ENCODE peak calls at places on chromosomes 12 and 14, in ten cellular contexts. B is stomach, T is GM12891, P is uterus, V is body of pancreas, C is IMR-90, S is sigmoid colon, Q is GM12892, L is testis, W is suprapubic skin. F is an unnamed sample.

GRCh38 chr14:70810621-70811020 is 1.3 kb upstream of the MAP3K9 start:
- DNase-seq in S (no peak), P (no peak), L (no peak), B (no peak), T (no peak), Q (no peak), W (no peak), V (no peak), C (no peak), F (no peak)

GRCh38 chr12:53476769-53477209 is 22.5 kb downstream of the MAP3K12 start:
- DNase-seq in P (no peak), L (no peak), B (no peak), C (no peak), V (no peak), S (no peak), W (no peak), Q (no peak), T (no peak), F (no peak)

GRCh38 chr12:96425321-96425720 is 25.1 kb upstream of the CDK17 start:
- DNase-seq in B (no peak), C (peak; percentile 97), Q (no peak), W (no peak), V (no peak), L (no peak), T (no peak), S (no peak), P (peak; percentile 66), F (peak; percentile 24)

GRCh38 chr12:80829767-80830166 is 108.0 kb downstream of the LIN7A start:
- DNase-seq in S (no peak), W (no peak), L (no peak), B (no peak), C (peak; percentile 13), T (no peak), Q (no peak), P (no peak), V (no peak), F (no peak)

GRCh38 chr12:75812341-75813018 is 219.1 kb downstream of the PHLDA1 start:
- DNase-seq in T (no peak), C (peak; percentile 88), L (no peak), Q (no peak), S (no peak), V (no peak), W (no peak), B (no peak), P (peak; percentile 20), F (no peak)

GRCh38 chr14:53516261-53516774 is 363.2 kb upstream of the DDHD1 start:
- DNase-seq in W (no peak), L (no peak), Q (no peak), B (no peak), C (peak; percentile 96), V (no peak), S (no peak), P (no peak), T (no peak), F (no peak)

GRCh38 chr12:11324426-11324825 is 14.2 kb upstream of the PRB4 start:
- DNase-seq in T (no peak), L (no peak), B (no peak), P (no peak), Q (no peak), S (no peak), C (no peak), W (no peak), V (no peak), F (no peak)

GRCh38 chr14:23562822-23563472 is 4.6 kb downstream of the AP1G2 start:
- DNase-seq in V (peak; percentile 53), B (peak; percentile 58), C (peak; percentile 40), P (no peak), S (peak; percentile 74), Q (no peak), W (peak; percentile 67), T (no peak), L (peak; percentile 58), F (no peak)

DNA sequence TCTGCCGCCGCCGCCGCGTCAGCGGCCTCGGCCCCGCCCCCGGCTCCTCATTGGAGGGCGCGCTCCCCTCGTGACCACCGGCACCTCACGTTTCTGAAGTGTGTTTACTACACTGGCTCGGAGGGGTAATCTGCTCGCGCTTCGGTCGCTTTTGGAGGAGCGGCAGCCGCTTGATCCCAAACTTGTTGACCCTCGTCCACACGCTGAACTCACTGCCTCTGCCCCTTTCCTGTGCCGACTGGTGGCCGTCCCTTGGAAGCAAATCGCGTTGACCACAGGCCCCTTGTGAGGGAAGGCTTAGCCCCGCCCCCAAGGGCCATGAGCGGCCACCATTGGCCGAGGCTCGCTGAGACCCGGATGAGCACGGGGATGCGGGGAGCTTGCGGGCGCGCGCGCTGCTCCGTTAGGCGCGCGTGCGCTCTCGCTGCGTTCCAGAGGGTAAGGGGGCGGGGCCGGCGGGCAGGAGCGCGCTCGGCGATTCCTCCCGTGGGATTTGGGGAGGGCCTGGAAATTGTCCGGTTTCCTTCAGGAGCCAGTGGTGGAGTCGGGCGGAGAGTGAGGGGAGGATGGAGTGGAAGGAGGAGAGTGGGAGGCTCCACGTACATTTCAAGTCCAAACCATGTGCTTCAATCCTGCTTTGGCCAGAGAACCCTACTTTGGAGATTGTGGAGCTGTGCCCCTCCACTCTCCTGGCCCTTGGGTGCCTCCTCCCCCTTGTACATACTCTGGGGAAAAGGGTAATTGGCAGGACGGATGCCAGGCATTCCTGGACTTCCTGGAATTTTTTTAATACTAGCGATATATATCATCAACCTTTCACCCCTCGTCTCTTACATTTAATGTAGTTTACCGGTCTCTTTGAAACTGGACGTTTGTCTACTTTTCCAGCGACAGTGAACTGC is at the start of gene CRY1:
- DNase-seq in Q (peak; percentile 66), B (peak; percentile 96), T (peak; percentile 48), P (peak; percentile 94), S (peak; percentile 98), W (peak; percentile 97), L (peak; percentile 97), C (peak; percentile 94), V (peak; percentile 96), F (peak; percentile 60)
- TF ChIP-seq POLR2A in Q (peak; percentile 31), B (peak; percentile 3), T (no peak), P (peak; percentile 9), S (no peak), W (no peak), L (peak; percentile 94), C (peak; percentile 4), V (no peak), F (peak; percentile 45)

GRCh38 chr12:124321556-124322270 is 26.8 kb downstream of the RFLNA start:
- DNase-seq in S (no peak), W (no peak), Q (no peak), C (peak; percentile 19), L (no peak), B (no peak), T (no peak), P (no peak), V (no peak), F (no peak)

GRCh38 chr12:124322271-124322998 is 27.5 kb downstream of the RFLNA start:
- DNase-seq in L (no peak), P (no peak), V (no peak), W (no peak), B (no peak), S (no peak), Q (no peak), T (no peak), C (peak; percentile 13), F (no peak)

GRCh38 chr12:124318336-124319020 is 23.6 kb downstream of the RFLNA start:
- DNase-seq in L (no peak), W (no peak), V (no peak), T (no peak), P (no peak), B (no peak), Q (no peak), C (no peak), S (no peak), F (no peak)

GRCh38 chr12:124319368-124320050 is 24.6 kb downstream of the RFLNA start:
- DNase-seq in Q (no peak), P (no peak), C (no peak), S (no peak), W (no peak), B (no peak), L (no peak), T (no peak), V (no peak), F (no peak)

DNA sequence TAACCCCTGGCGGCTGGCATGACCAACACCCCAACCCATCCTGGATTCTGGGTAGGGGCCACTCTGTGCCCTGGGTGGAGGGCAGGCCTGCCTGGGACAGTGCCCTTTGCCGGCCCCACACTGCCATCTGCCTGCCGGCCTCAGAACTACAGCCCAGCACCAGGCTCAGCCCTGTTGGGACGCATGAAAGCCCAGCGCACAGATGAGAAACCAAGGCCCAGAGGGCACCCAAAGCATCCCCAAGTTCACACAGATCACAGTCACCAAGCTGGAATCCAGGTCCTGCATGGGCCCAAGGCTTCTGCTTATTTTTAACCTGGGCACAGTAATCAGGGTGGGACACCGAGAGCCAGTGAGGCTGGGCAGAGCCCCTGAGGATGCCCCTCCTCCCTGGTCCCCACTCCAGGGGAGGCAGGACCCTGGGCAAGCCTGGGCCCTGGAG is 26.2 kb downstream of the RFLNA start:
- DNase-seq in S (no peak), B (peak; percentile 82), P (peak; percentile 47), Q (peak; percentile 81), V (peak; percentile 53), C (peak; percentile 39), L (peak; percentile 73), T (peak; percentile 79), W (no peak), F (peak; percentile 80)
- TF ChIP-seq POLR2A in S (no peak), B (no peak), P (no peak), Q (no peak), V (no peak), C (peak; percentile 30), L (no peak), T (no peak), W (no peak), F (no peak)

DNA sequence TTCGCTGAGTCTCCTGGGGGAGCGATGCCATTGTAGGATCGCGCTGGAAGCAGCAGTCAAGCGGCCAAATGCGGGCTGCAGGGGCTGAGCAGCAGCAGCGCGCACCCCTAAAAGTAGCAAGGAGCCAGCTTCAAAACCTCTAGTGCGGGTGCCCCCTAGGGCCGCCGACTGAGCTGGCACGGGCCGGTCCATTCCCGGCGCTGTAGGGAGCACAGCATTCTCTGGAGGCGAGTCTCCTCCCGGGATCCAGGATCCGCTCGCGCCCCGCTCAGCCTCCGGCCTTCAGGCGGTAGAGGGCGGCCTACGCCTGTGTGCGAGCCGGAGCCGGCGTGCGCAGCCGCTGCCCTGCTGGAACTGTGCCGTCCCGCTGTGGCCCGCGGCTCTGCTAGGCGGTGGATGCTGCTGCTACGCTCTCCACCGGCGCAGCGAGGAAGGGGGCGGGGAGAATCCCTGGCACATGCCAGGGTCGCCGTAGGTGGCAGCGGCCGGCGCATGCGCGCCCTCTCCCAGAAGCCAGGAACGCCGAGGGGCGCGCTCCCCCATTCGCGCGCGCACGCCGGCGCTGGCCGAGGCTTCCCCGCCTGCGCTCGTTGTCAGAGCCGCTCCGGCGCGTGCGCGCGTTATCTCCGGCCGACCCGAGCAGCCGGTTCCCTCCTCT is at the start of gene FUT8:
- DNase-seq in S (peak; percentile 98), B (peak; percentile 98), T (peak; percentile 61), P (peak; percentile 92), V (peak; percentile 98), W (peak; percentile 95), L (peak; percentile 95), C (peak; percentile 94), Q (peak; percentile 73), F (peak; percentile 84)
- TF ChIP-seq POLR2A in S (peak; percentile 31), B (no peak), T (no peak), P (peak; percentile 78), V (peak; percentile 91), W (peak; percentile 10), L (peak; percentile 27), C (peak; percentile 52), Q (peak; percentile 88), F (peak; percentile 80)

GRCh38 chr12:131608740-131609665 is 101.9 kb upstream of the SFSWAP start:
- DNase-seq in V (peak; percentile 54), S (peak; percentile 84), W (peak; percentile 82), L (peak; percentile 87), P (peak; percentile 59), T (peak; percentile 61), C (peak; percentile 7), B (peak; percentile 48), Q (no peak), F (peak; percentile 88)

GRCh38 chr12:131606218-131606899 is 104.5 kb upstream of the SFSWAP start:
- DNase-seq in V (no peak), C (no peak), T (no peak), S (no peak), B (no peak), L (no peak), Q (no peak), P (no peak), W (no peak), F (no peak)

GRCh38 chr12:131610181-131610580 is 100.7 kb upstream of the SFSWAP start:
- DNase-seq in T (no peak), L (no peak), W (no peak), C (no peak), P (no peak), S (no peak), B (no peak), V (no peak), Q (no peak), F (no peak)

GRCh38 chr12:131609762-131610161 is 101.1 kb upstream of the SFSWAP start:
- DNase-seq in B (no peak), C (no peak), Q (no peak), P (no peak), V (no peak), L (no peak), T (no peak), W (no peak), S (no peak), F (no peak)

DNA sequence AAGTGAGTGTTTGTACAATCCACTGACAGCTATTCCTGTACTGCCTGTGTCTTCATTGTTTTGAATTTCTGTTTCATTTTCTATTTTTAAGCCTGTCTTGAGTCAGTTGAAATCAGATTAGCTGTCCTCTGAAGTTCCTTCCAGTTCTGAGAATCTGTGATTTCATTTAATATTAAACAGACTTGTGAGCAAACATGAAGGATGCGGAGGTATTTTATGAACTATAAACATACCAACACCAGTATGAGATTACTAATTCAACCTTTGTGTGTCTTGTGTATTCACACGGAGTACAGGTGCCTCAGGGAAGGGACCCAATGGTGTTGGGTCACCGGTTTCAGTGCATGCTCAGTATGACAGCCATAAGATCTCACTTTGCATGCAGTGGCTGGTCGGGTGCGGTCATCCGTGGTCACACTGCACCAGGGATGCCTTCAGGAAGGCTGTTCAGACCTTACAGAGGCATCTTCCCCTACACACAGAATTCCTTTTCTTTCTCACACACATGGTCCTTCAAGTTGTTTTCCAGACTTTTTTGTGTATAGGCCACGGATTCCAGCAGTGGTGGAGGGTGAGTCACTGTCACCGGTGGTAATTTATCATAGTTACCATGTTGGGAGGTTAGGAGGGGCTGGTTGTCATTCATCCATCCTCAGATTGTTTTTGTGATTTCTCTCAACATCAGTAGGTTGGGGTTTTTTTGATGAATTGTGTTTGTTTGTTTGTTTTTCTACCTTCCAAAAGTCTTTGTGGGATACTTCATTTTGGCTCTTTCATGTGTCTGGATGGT is 103.0 kb upstream of the SFSWAP start:
- DNase-seq in P (no peak), C (no peak), S (no peak), W (no peak), B (no peak), L (no peak), T (no peak), V (no peak), Q (no peak), F (no peak)
- TF ChIP-seq POLR2A in P (no peak), C (no peak), S (no peak), W (no peak), B (no peak), L (no peak), T (peak; percentile 31), V (no peak), Q (peak; percentile 42), F (no peak)

F was measured in H54.